ENCODE peak calls at places on chromosomes 12 and 14, in ten cellular contexts. D is memory B cell; X is A549; E is LHCN-M2; M is C1 segment of cervical spinal cord; F is stimulated activated CD8-positive, alpha-beta memory T cell treated with anti-CD3 and anti-CD28 coated beads, Interleukin-2, amount 100 ng/mL, for 1 hour; A is hepatic stellate cell; S is NCI-H2029 treated with DMSO at 0.1 percent for 48 hours; B is activated T-helper 1 cell treated with anti-CD3 and anti-CD28 coated beads, Interleukin-12 subunit alpha, Interleukin-12 subunit beta, Interleukin-2, Interleukin-4 antibody, amounts not matched to agents 30 ng/mL and 10 ng/mL and 1 ng/mL, durations not matched to agents 14 hours and 24 hours and 36 hours; U is stimulated activated CD4-positive, alpha-beta T cell treated with anti-CD3 and anti-CD28 coated beads, Interleukin-2, amount 100 ng/mL, for 24 hours. Y is an unnamed sample.

GRCh38 chr12:50918584-50919316 is 33.6 kb upstream of the HIGD1C start:
- DNase-seq in D (no peak), B (no peak), M (no peak), E (no peak), A (no peak), F (no peak), U (no peak), S (no peak), X (no peak), Y (no peak)

GRCh38 chr14:60686865-60687264 is 37.3 kb downstream of the SIX4 start:
- DNase-seq in U (no peak), D (no peak), A (no peak), E (no peak), B (no peak), X (no peak), S (no peak), F (no peak), M (no peak), Y (no peak)

GRCh38 chr12:53179694-53180269 is 740 bp upstream of the ZNF740 start:
- DNase-seq in M (peak; percentile 72), A (no peak), U (no peak), X (no peak), D (peak; percentile 45), E (no peak), B (no peak), F (no peak), S (no peak), Y (no peak)

GRCh38 chr12:19683178-19683927 is 244.1 kb downstream of the AEBP2 start:
- DNase-seq in A (peak; percentile 63), F (no peak), U (no peak), B (no peak), X (peak; percentile 46), D (no peak), M (no peak), S (no peak), E (peak; percentile 61), Y (no peak)

GRCh38 chr14:61512508-61512907 is 182.8 kb upstream of the HIF1A start:
- DNase-seq in S (no peak), D (no peak), X (no peak), B (no peak), M (no peak), U (no peak), A (no peak), E (no peak), F (no peak), Y (no peak)

GRCh38 chr12:106147956-106148355 is 9.2 kb upstream of the NUAK1 start:
- DNase-seq in E (peak; percentile 23), M (peak; percentile 73), X (no peak), U (no peak), A (no peak), B (no peak), F (no peak), D (no peak), S (peak; percentile 79), Y (no peak)

GRCh38 chr12:55797068-55797467 is 20.5 kb downstream of the SARNP start:
- DNase-seq in X (peak; percentile 65), A (peak; percentile 49), M (peak; percentile 1), F (no peak), D (no peak), B (no peak), U (no peak), S (no peak), E (peak; percentile 43), Y (no peak)

GRCh38 chr12:67909091-67909531 is 80.1 kb upstream of the IFNG-AS1 start:
- DNase-seq in B (no peak), S (no peak), F (no peak), X (no peak), A (peak; percentile 22), M (no peak), D (no peak), E (peak; percentile 67), U (no peak), Y (no peak)

GRCh38 chr14:104423224-104423681 is 156.3 kb upstream of the C14orf180 start:
- DNase-seq in X (no peak), D (no peak), M (no peak), E (no peak), S (no peak), B (no peak), A (no peak), U (no peak), F (no peak), Y (no peak)